ENCODE peak calls at places on chromosomes 11 and 22, in four cellular contexts. L is HepG2, O is K562, X is GM12878. P is an unnamed sample.

GRCh38 chr22:22955276-22955798 is 67.7 kb downstream of the IGLL5 start:
- DNase-seq in L (no peak), O (no peak), X (no peak), P (no peak)

GRCh38 chr11:17343907-17344306 is 7.7 kb upstream of the NCR3LG1 start:
- DNase-seq in L (no peak), O (no peak), X (no peak), P (no peak)

GRCh38 chr11:115078461-115079438 is 400.4 kb downstream of the NXPE2 start:
- DNase-seq in L (no peak), O (no peak), X (no peak), P (no peak)

GRCh38 chr22:49962012-49962750 is 1.6 kb downstream of the PIM3 start:
- DNase-seq in L (peak), O (peak), X (no peak), P (no peak)

GRCh38 chr22:50621948-50622722 is 5.8 kb downstream of the ARSA start:
- DNase-seq in L (no peak), O (no peak), X (peak), P (no peak)

GRCh38 chr11:109435121-109435742 is 13.2 kb downstream of the C11orf87 start:
- DNase-seq in L (no peak), O (no peak), X (no peak), P (no peak)

GRCh38 chr11:60763692-60764369 is 7.2 kb downstream of the MS4A15 start:
- DNase-seq in L (no peak), O (no peak), X (peak), P (no peak)

GRCh38 chr22:48742556-48743343 is 1084.9 kb downstream of the BRD1 start:
- DNase-seq in L (no peak), O (no peak), X (no peak), P (no peak)

GRCh38 chr11:70555092-70555491 is 156.8 kb downstream of the CTTN start:
- DNase-seq in L (no peak), O (no peak), X (no peak), P (no peak)

GRCh38 chr11:28176231-28176853 is 68.2 kb downstream of the METTL15 start:
- DNase-seq in L (no peak), O (no peak), X (no peak), P (no peak)

GRCh38 chr22:35446365-35446764 is 46.4 kb downstream of the MCM5 start:
- DNase-seq in L (no peak), O (no peak), X (no peak), P (no peak)

GRCh38 chr11:24760681-24761080 is 263.8 kb downstream of the LUZP2 start:
- DNase-seq in L (no peak), O (no peak), X (no peak), P (no peak)

GRCh38 chr11:68996376-68997123 is 15.8 kb upstream of the MRGPRD start:
- DNase-seq in L (no peak), O (no peak), X (no peak), P (no peak)

GRCh38 chr11:117851091-117851490 is 25.4 kb downstream of the FXYD6 start:
- DNase-seq in L (no peak), O (no peak), X (no peak), P (no peak)

GRCh38 chr11:17564687-17565042 is 17.6 kb downstream of the OTOG start:
- DNase-seq in L (no peak), O (peak), X (no peak), P (peak)

GRCh38 chr11:68727783-68728182 is 23.5 kb downstream of the TESMIN start:
- DNase-seq in L (no peak), O (no peak), X (no peak), P (no peak)

GRCh38 chr11:29343465-29344333 is 673.1 kb downstream of the KCNA4 start:
- DNase-seq in L (peak), O (peak), X (no peak), P (no peak)

GRCh38 chr11:90556612-90557011 is 333.8 kb upstream of the CHORDC1 start:
- DNase-seq in L (no peak), O (no peak), X (no peak), P (no peak)

GRCh38 chr22:30270841-30271240 is 4.2 kb upstream of the OSM start:
- DNase-seq in L (no peak), O (peak), X (no peak), P (no peak)

GRCh38 chr11:23288001-23288783 is 427.9 kb upstream of the CCDC179 start:
- DNase-seq in L (no peak), O (no peak), X (no peak), P (no peak)

GRCh38 chr11:74819400-74819799 is 70.8 kb downstream of the RNF169 start:
- DNase-seq in L (peak), O (no peak), X (no peak), P (no peak)

GRCh38 chr11:65645710-65646109 is 7.8 kb downstream of the SIPA1 start:
- DNase-seq in L (no peak), O (no peak), X (no peak), P (no peak)

GRCh38 chr11:2089536-2090165 is 49.5 kb downstream of the IGF2 start:
- DNase-seq in L (peak), O (peak), X (no peak), P (no peak)

GRCh38 chr11:1807628-1807995 is 27.2 kb upstream of the SYT8 start:
- DNase-seq in L (no peak), O (no peak), X (no peak), P (no peak)

GRCh38 chr22:39308614-39309363 is 10.6 kb downstream of the RPL3 start:
- DNase-seq in L (no peak), O (peak), X (no peak), P (no peak)

GRCh38 chr22:42799462-42800405 is 57.3 kb downstream of the ARFGAP3 start:
- DNase-seq in L (no peak), O (peak), X (no peak), P (no peak)

GRCh38 chr11:45193695-45194094 is 47.3 kb downstream of the PRDM11 start:
- DNase-seq in L (no peak), O (no peak), X (no peak), P (no peak)
- TF ChIP-seq YY1 in L (no peak), O (no peak), X (no peak), P (no peak)

GRCh38 chr11:113016905-113017304 is 55.7 kb downstream of the NCAM1 start:
- DNase-seq in L (no peak), O (no peak), X (no peak), P (no peak)

GRCh38 chr11:113014262-113014661 is 53.0 kb downstream of the NCAM1 start:
- DNase-seq in L (no peak), O (no peak), X (no peak), P (no peak)

GRCh38 chr11:113018913-113019312 is 57.7 kb downstream of the NCAM1 start:
- DNase-seq in L (no peak), O (no peak), X (no peak), P (no peak)

GRCh38 chr11:113014731-113015455 is 53.7 kb downstream of the NCAM1 start:
- DNase-seq in L (no peak), O (no peak), X (no peak), P (no peak)
- TF ChIP-seq ATF2 in L (no peak), O (no peak), X (no peak), P (no peak)

DNA sequence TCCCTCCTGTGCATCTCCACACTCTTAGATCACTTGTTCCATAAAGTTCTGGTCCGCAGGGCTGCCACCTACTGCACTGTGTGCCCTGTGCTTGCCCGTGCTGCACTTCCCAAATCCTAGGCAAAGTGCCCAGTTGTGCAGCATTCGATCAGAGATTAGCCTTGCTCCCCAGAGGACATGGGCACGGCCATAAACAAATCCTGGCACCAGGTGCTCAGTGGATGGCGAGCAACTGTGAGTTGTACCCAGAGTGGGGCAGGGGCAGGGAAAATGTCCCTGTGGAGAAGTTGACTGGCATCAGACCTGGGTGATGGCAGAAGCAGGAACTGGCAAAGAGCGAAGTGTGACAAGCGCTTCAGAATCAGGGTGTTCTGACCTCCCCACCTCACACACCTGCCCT is 4.7 kb downstream of the FADS2 start:
- DNase-seq in L (no peak), O (no peak), X (no peak), P (no peak)
- TF ChIP-seq YY1 in L (no peak), O (no peak), X (no peak), P (no peak)

GRCh38 chr11:106231591-106231990 is 154.1 kb downstream of the AASDHPPT start:
- DNase-seq in L (no peak), O (no peak), X (no peak), P (no peak)
- TF ChIP-seq ATF2 in L (no peak), O (no peak), X (no peak), P (no peak)

DNA sequence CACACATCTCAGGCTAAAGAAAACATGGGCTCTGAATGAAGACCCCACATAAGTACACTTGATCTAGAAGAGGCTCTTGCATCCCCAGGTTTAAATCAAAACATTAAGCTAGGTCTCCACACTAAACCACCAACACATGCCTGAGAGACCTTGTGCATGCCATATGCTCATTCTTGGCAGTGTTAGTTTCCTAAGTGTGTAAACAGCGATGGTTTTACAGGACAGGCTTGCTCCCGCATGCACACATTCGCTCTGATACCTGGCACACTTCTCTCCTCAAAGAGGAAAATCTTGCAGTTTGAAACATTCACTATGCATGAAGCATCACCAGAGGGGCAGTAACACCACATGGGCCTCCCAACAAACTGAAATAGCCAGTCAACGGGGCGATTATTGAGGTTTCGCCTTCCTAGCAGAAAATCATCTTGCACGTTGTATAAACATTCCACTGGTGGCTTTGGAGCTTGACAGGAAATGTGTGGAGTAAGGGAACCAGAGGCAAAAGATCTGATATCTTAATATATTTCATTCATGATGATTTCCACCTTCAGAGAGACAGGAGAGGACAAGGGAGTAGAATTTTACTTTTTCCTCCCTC is 52.6 kb downstream of the ABTB2 start:
- DNase-seq in L (no peak), O (no peak), X (no peak), P (no peak)
- TF ChIP-seq YY1 in L (no peak), O (no peak), X (no peak), P (no peak)